ENCODE peak calls at places on chromosomes 13 and 19, in four cellular contexts. Y is ovary, O is thoracic aorta, Q is KG1. P is an unnamed sample.
A peak's percentile ranks its signal among the peaks of the same experiment; 100 is the strongest.

GRCh38 chr19:11921852-11922495 is 2.9 kb upstream of the ZNF700 start:
- DNase-seq in Y (no peak), O (no peak), Q (no peak), P (no peak)

GRCh38 chr13:111902726-111903125 is 164.2 kb upstream of the SOX1 start:
- DNase-seq in Y (no peak), O (no peak), Q (no peak), P (no peak)

GRCh38 chr13:113493315-113493951 is 2.9 kb upstream of the DCUN1D2 start:
- DNase-seq in Y (no peak), O (no peak), Q (no peak), P (peak; percentile 63)

GRCh38 chr19:54462713-54463530 is 656 bp downstream of the LENG9 start:
- DNase-seq in Y (peak; percentile 81), O (no peak), Q (no peak), P (peak; percentile 41)

GRCh38 chr19:6947745-6948144 is 60.4 kb downstream of the ADGRE1 start:
- DNase-seq in Y (no peak), O (no peak), Q (no peak), P (no peak)

GRCh38 chr19:10808937-10809655 is 26.9 kb downstream of the TMED1 start:
- DNase-seq in Y (no peak), O (no peak), Q (no peak), P (no peak)

GRCh38 chr13:53191091-53191490 is 162.5 kb downstream of the OLFM4 start:
- DNase-seq in Y (no peak), O (no peak), Q (no peak), P (no peak)

GRCh38 chr19:4524808-4525562 is 6.7 kb upstream of the PLIN4 start:
- DNase-seq in Y (peak; percentile 62), O (no peak), Q (peak; percentile 9), P (no peak)

GRCh38 chr13:114100446-114101320 is 31.7 kb downstream of the RASA3 start:
- DNase-seq in Y (no peak), O (no peak), Q (no peak), P (no peak)

GRCh38 chr19:867301-867793 is 7.9 kb downstream of the CFD start:
- DNase-seq in Y (no peak), O (no peak), Q (no peak), P (no peak)

GRCh38 chr19:14116918-14117578 is 514 bp downstream of the PRKACA start:
- DNase-seq in Y (peak; percentile 78), O (no peak), Q (no peak), P (no peak)

GRCh38 chr13:47033216-47033615 is 136.4 kb upstream of the HTR2A start:
- DNase-seq in Y (no peak), O (no peak), Q (no peak), P (no peak)

GRCh38 chr19:47369923-47370625 is 21.0 kb downstream of the DHX34 start:
- DNase-seq in Y (no peak), O (no peak), Q (no peak), P (peak; percentile 66)

GRCh38 chr13:112322562-112322961 is 53.6 kb upstream of the SPACA7 start:
- DNase-seq in Y (no peak), O (no peak), Q (no peak), P (no peak)

GRCh38 chr13:113090415-113090770 is 15.2 kb upstream of the F7 start:
- DNase-seq in Y (no peak), O (no peak), Q (no peak), P (no peak)

GRCh38 chr13:113639661-113640262 is 18.2 kb downstream of the ATP4B start:
- DNase-seq in Y (peak; percentile 9), O (no peak), Q (no peak), P (no peak)

GRCh38 chr19:55070755-55071502 is 4.7 kb upstream of the EPS8L1 start:
- DNase-seq in Y (no peak), O (no peak), Q (peak; percentile 16), P (no peak)

GRCh38 chr13:24747248-24748151 is 16.5 kb upstream of the RNF17 start:
- DNase-seq in Y (no peak), O (no peak), Q (no peak), P (no peak)

GRCh38 chr13:109794095-109794494 is 7.7 kb upstream of the IRS2 start:
- DNase-seq in Y (no peak), O (no peak), Q (no peak), P (no peak)

GRCh38 chr13:102055116-102055515 is 346.7 kb downstream of the FGF14 start:
- DNase-seq in Y (no peak), O (no peak), Q (no peak), P (no peak)

GRCh38 chr19:39544201-39544903 is 4.4 kb upstream of the EID2 start:
- DNase-seq in Y (no peak), O (no peak), Q (no peak), P (no peak)

GRCh38 chr19:35510626-35510964 is 2.9 kb downstream of the DMKN start:
- DNase-seq in Y (no peak), O (no peak), Q (no peak), P (no peak)

GRCh38 chr13:31775686-31776085 is 36.4 kb downstream of the RXFP2 start:
- DNase-seq in Y (no peak), O (no peak), Q (no peak), P (no peak)

GRCh38 chr13:44331912-44332840 is 41.4 kb upstream of the SERP2 start:
- DNase-seq in Y (peak; percentile 85), O (peak; percentile 71), Q (no peak), P (no peak)

GRCh38 chr19:2578391-2578826 is 102.5 kb downstream of the GADD45B start:
- DNase-seq in Y (no peak), O (no peak), Q (no peak), P (no peak)

GRCh38 chr13:92950771-92951170 is 275.8 kb upstream of the GPC6 start:
- DNase-seq in Y (no peak), O (no peak), Q (no peak), P (no peak)

GRCh38 chr13:30140973-30141372 is 166.4 kb downstream of the KATNAL1 start:
- DNase-seq in Y (no peak), O (no peak), Q (no peak), P (no peak)

GRCh38 chr13:80337011-80337688 is 3.8 kb downstream of the SPRY2 start:
- DNase-seq in Y (no peak), O (no peak), Q (no peak), P (no peak)

GRCh38 chr19:54606230-54606629 is 12.8 kb downstream of the LILRA1 start:
- DNase-seq in Y (no peak), O (no peak), Q (no peak), P (no peak)

GRCh38 chr13:79812070-79812850 is 331.3 kb downstream of the NDFIP2 start:
- DNase-seq in Y (no peak), O (no peak), Q (no peak), P (no peak)

P was measured in GF-D8.